ENCODE peak calls at places on chromosomes 1 and 21, in five cellular contexts. O, T, B, S and Z are unnamed samples.
A peak's percentile ranks its signal among the peaks of the same experiment; 100 is the strongest.

GRCh38 chr1:209633335-209633997 is 18.8 kb downstream of the LAMB3 start:
- DNase-seq in S (no peak), T (no peak), O (no peak), B (peak; percentile 52), Z (no peak)

GRCh38 chr1:185864889-185865288 is 130.7 kb downstream of the HMCN1 start:
- DNase-seq in S (no peak), O (no peak), B (peak; percentile 99), T (no peak), Z (no peak)

GRCh38 chr1:237859014-237859413 is 31.7 kb downstream of the ZP4 start:
- DNase-seq in B (no peak), O (no peak), T (no peak), S (no peak), Z (no peak)

GRCh38 chr1:16387201-16388185 is 20.5 kb downstream of the SZRD1 start:
- DNase-seq in T (no peak), B (no peak), O (no peak), S (no peak), Z (no peak)

GRCh38 chr1:59484090-59484489 is 187.2 kb downstream of the FGGY start:
- DNase-seq in T (no peak), B (peak; percentile 95), S (no peak), O (no peak), Z (no peak)

GRCh38 chr1:93672069-93672468 is 9.6 kb downstream of the BCAR3 start:
- DNase-seq in O (peak; percentile 76), T (no peak), B (peak; percentile 91), S (peak; percentile 84), Z (no peak)

GRCh38 chr1:185634704-185635103 is 99.5 kb upstream of the HMCN1 start:
- DNase-seq in O (no peak), B (no peak), S (no peak), T (no peak), Z (no peak)

GRCh38 chr1:47449702-47450552 is 12.1 kb downstream of the FOXD2 start:
- DNase-seq in B (no peak), T (peak; percentile 89), S (peak; percentile 61), O (peak; percentile 31), Z (peak; percentile 68)

GRCh38 chr1:156112276-156113137 is 2.0 kb upstream of the LMNA start:
- DNase-seq in O (no peak), T (no peak), S (no peak), B (no peak), Z (no peak)

GRCh38 chr1:94895518-94895917 is 31.4 kb downstream of the CNN3 start:
- DNase-seq in S (no peak), T (no peak), O (no peak), B (no peak), Z (no peak)

GRCh38 chr1:202005958-202006357 is 4.4 kb upstream of the ELF3 start:
- DNase-seq in O (no peak), S (no peak), T (no peak), B (peak; percentile 37), Z (no peak)

GRCh38 chr1:191026828-191027227 is 549.2 kb upstream of the BRINP3 start:
- DNase-seq in O (no peak), B (no peak), S (no peak), T (no peak), Z (no peak)

GRCh38 chr1:8040586-8040985 is 14.5 kb upstream of the ERRFI1 start:
- DNase-seq in O (peak; percentile 53), B (peak; percentile 100), S (peak; percentile 91), T (no peak), Z (no peak)

GRCh38 chr1:165828103-165828558 is 717 bp downstream of the UCK2 start:
- DNase-seq in O (peak; percentile 22), S (peak; percentile 48), T (peak; percentile 40), B (peak; percentile 29), Z (peak; percentile 52)

GRCh38 chr1:40855513-40855912 is 6.7 kb downstream of the CITED4 start:
- DNase-seq in T (peak; percentile 66), B (no peak), S (no peak), O (no peak), Z (peak; percentile 29)

GRCh38 chr1:245860681-245861552 is 646.2 kb downstream of the SMYD3 start:
- DNase-seq in T (no peak), B (peak; percentile 92), S (no peak), O (no peak), Z (no peak)

GRCh38 chr21:14630556-14631069 is 84.5 kb upstream of the SAMSN1 start:
- DNase-seq in B (no peak), T (no peak), S (no peak), O (no peak), Z (no peak)

GRCh38 chr1:241606544-241606943 is 33.6 kb downstream of the CHML start:
- DNase-seq in T (no peak), O (no peak), S (no peak), B (no peak), Z (no peak)

GRCh38 chr1:14716474-14716873 is 118.0 kb downstream of the KAZN start:
- DNase-seq in S (no peak), O (no peak), T (no peak), B (no peak), Z (no peak)

GRCh38 chr1:155064813-155065436 is 1.4 kb downstream of the EFNA4 start:
- DNase-seq in T (no peak), S (no peak), B (no peak), O (no peak), Z (no peak)

GRCh38 chr1:30251451-30251850 is 471.9 kb downstream of the MATN1 start:
- DNase-seq in T (no peak), B (no peak), S (no peak), O (no peak), Z (no peak)

GRCh38 chr1:247443641-247444040 is 14.3 kb downstream of the OR2B11 start:
- DNase-seq in S (no peak), O (no peak), T (no peak), B (no peak), Z (no peak)

GRCh38 chr1:91527781-91528180 is 27.1 kb downstream of the CDC7 start:
- DNase-seq in S (no peak), B (peak; percentile 67), T (no peak), O (no peak), Z (no peak)

GRCh38 chr1:66938618-66939017 is 13.8 kb downstream of the MIER1 start:
- DNase-seq in T (no peak), B (peak; percentile 41), S (no peak), O (no peak), Z (no peak)

GRCh38 chr1:185759061-185759460 is 24.9 kb downstream of the HMCN1 start:
- DNase-seq in O (no peak), T (no peak), B (no peak), S (no peak), Z (no peak)

GRCh38 chr1:226309398-226310122 is 596 bp upstream of the LIN9 start:
- DNase-seq in B (peak; percentile 21), S (no peak), O (peak; percentile 20), T (peak; percentile 66), Z (no peak)

DNA sequence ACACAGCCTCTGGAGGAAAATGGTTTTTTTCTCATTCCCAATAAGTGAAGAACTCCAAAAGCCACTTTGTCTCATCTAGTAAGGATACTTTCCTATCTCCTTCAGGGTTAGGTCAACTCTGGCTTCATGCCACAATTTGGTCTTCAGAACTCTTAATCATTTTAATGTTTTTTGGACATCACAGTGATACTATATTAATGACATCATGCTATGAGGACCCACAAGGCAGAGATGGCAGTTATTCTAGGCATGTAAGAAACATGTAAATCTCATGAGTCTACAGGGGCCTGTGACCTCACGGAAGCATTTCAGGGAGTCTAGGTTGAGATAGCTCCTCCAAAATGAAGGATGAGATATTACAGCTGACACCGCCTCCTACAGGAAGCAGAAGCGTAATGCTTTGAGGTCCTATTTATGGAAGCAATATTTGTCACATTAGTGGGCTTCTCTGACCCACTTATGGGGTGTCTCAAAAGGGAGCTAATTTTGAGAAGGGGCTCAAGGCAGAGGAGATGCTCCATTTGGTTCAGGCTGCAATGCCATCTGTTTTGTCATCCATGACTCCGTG is 5.0 kb upstream of the GPR137B start:
- DNase-seq in O (no peak), S (no peak), B (no peak), T (no peak), Z (no peak)
- TF ChIP-seq CTCF in O (no peak), S (no peak), B (peak; percentile 11), T (no peak), Z (no peak)

GRCh38 chr1:168321945-168322344 is 41.3 kb downstream of the TBX19 start:
- DNase-seq in T (no peak), S (no peak), O (no peak), B (peak; percentile 59), Z (no peak)
- TF ChIP-seq CTCF in T (no peak), S (no peak), O (peak; percentile 60), B (peak; percentile 51), Z (no peak)

GRCh38 chr1:205455581-205456382 is at the start of gene BLACAT1:
- DNase-seq in T (peak; percentile 43), B (no peak), O (no peak), S (no peak), Z (no peak)

GRCh38 chr1:205456383-205456867 is 580 bp upstream of the BLACAT1 start:
- DNase-seq in T (peak; percentile 61), O (no peak), S (no peak), B (no peak), Z (peak; percentile 45)

GRCh38 chr1:205453466-205453865 is 2.4 kb downstream of the BLACAT1 start:
- DNase-seq in S (no peak), B (no peak), O (no peak), T (no peak), Z (no peak)

GRCh38 chr1:205452906-205453305 is 2.9 kb downstream of the BLACAT1 start:
- DNase-seq in S (no peak), O (no peak), T (no peak), B (no peak), Z (no peak)

DNA sequence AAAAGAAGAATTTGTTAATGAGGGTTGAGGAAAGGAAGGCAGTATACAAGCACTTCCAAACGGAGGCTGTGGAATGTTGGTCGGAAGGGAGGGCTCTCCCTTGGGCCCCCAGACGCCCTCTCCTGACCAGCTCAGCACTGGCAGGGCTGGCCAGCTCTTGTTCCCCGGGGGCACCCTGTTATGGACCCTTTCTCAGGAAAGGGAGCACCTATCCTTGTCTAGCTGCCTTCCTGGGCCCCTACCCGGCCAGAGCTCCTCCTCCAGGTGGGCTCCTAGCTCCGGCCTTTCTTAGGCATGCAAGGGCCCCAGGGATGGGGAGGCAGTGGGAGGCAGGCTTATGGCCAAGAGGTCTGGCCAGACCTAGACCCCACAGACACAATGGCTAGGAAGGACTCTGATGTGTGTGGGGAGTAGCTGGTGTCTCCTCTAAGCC is 926 bp downstream of the BLACAT1 start:
- DNase-seq in T (peak; percentile 60), B (no peak), S (no peak), O (no peak), Z (peak; percentile 45)
- TF ChIP-seq CTCF in T (no peak), B (no peak), S (no peak), O (peak; percentile 7), Z (no peak)

DNA sequence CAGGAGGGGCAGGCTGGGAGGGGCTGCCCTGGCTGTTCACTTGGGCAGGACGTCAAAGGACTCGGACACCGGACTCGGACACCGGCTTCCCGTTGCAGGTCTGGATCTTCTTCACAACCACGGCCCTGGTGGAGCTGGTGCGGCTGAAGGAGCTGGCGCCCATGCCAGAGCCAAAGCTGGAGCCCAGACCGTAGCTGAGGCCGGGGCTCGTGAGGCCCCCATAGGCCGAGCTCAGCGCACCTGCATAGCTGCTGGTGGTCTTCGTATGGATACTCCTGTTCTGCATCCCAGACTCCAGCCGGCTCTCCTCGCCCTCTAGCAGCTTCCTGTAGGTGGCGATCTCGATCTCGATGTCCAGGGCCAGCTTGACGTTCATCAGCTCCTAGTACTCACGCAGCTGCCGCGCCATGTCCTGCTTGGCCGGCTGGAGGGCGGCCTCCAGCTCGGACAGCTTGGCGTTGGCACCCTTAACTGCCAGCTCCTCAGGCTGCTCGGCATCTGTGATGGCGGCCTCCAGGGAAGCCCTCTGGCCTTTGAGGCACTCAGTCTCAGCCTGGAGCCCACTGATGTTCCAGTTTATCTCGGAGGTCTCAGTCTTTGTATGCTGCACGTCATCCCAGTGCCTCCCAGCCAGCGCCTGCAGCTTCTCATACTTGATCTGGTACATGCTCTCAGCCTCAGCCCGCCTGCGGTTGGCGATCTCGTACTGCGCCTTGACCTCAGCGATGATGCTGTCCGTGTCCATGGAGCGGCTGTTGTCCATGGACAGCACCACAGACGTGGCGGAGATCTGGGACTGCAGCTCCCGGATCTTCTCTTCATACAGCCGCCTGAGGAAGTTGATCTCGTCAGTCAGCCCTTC is 15.1 kb upstream of the KLF17 start:
- DNase-seq in O (no peak), S (no peak), T (peak; percentile 84), B (peak; percentile 16), Z (peak; percentile 61)
- TF ChIP-seq CTCF in O (no peak), S (no peak), T (no peak), B (peak; percentile 24), Z (peak; percentile 39)